ENCODE peak calls at places on chromosomes 16 and 17, in ten cellular contexts. Z is heart right ventricle, K is fibroblast of lung, H is pancreas, R is astrocyte of the spinal cord, Q is HFFc6, L is heart left ventricle, A is GM06990, C is A673, Y is WTC11. P is an unnamed sample.

GRCh38 chr16:81716478-81717210 is 62.4 kb upstream of the PLCG2 start:
- DNase-seq in Z (no peak), K (no peak), H (no peak), R (no peak), Q (no peak), L (no peak), A (no peak), C (no peak), Y (no peak), P (no peak)

GRCh38 chr16:88455610-88456355 is 2.7 kb downstream of the ZFPM1 start:
- DNase-seq in Z (no peak), K (peak), H (peak), R (no peak), Q (no peak), L (no peak), A (peak), C (peak), Y (peak), P (peak)

GRCh38 chr17:65474658-65475057 is 86.8 kb downstream of the AXIN2 start:
- DNase-seq in Z (no peak), K (no peak), H (no peak), R (no peak), Q (no peak), L (no peak), A (no peak), C (no peak), Y (no peak), P (no peak)

GRCh38 chr16:81403601-81404391 is 40.8 kb upstream of the CMIP start:
- DNase-seq in Z (peak), K (peak), H (peak), R (peak), Q (peak), L (peak), A (peak), C (peak), Y (peak), P (peak)

GRCh38 chr16:50207652-50208051 is 54.5 kb downstream of the TENT4B start:
- DNase-seq in Z (no peak), K (peak), H (no peak), R (peak), Q (peak), L (no peak), A (no peak), C (peak), Y (no peak), P (no peak)

GRCh38 chr17:38925263-38925995 is at the start of gene LASP1NB:
- DNase-seq in Z (peak), K (peak), H (no peak), R (peak), Q (no peak), L (no peak), A (no peak), C (no peak), Y (peak), P (no peak)

GRCh38 chr16:88691924-88692560 is 5.7 kb upstream of the SNAI3 start:
- DNase-seq in Z (no peak), K (no peak), H (no peak), R (no peak), Q (no peak), L (peak), A (no peak), C (no peak), Y (no peak), P (no peak)

GRCh38 chr17:57945999-57946797 is 9.0 kb downstream of the CUEDC1 start:
- DNase-seq in Z (no peak), K (peak), H (no peak), R (peak), Q (peak), L (no peak), A (no peak), C (no peak), Y (no peak), P (no peak)

GRCh38 chr17:77376795-77377751 is 236.3 kb downstream of the SEC14L1 start:
- DNase-seq in Z (no peak), K (peak), H (peak), R (no peak), Q (peak), L (no peak), A (no peak), C (no peak), Y (no peak), P (no peak)

GRCh38 chr16:88058817-88059216 is 107.6 kb downstream of the BANP start:
- DNase-seq in Z (no peak), K (no peak), H (no peak), R (no peak), Q (no peak), L (peak), A (no peak), C (no peak), Y (no peak), P (no peak)

GRCh38 chr16:81128726-81129524 is 32.7 kb upstream of the GCSH start:
- DNase-seq in Z (no peak), K (no peak), H (no peak), R (no peak), Q (no peak), L (no peak), A (no peak), C (no peak), Y (no peak), P (no peak)

GRCh38 chr16:58487566-58488351 is 12.2 kb upstream of the NDRG4 start:
- DNase-seq in Z (peak), K (peak), H (peak), R (peak), Q (peak), L (peak), A (peak), C (peak), Y (peak), P (peak)

GRCh38 chr16:48542020-48542473 is 67.9 kb downstream of the N4BP1 start:
- DNase-seq in Z (peak), K (peak), H (no peak), R (peak), Q (peak), L (peak), A (no peak), C (peak), Y (no peak), P (no peak)

GRCh38 chr16:9311303-9311954 is 220.0 kb downstream of the HAPSTR1 start:
- DNase-seq in Z (no peak), K (no peak), H (no peak), R (no peak), Q (no peak), L (no peak), A (no peak), C (peak), Y (peak), P (no peak)

GRCh38 chr17:42924891-42925290 is 24.3 kb downstream of the G6PC1 start:
- DNase-seq in Z (no peak), K (no peak), H (no peak), R (no peak), Q (no peak), L (no peak), A (no peak), C (no peak), Y (peak), P (no peak)

GRCh38 chr17:80408872-80409271 is 6.1 kb upstream of the ENDOV start:
- DNase-seq in Z (no peak), K (no peak), H (no peak), R (no peak), Q (no peak), L (no peak), A (no peak), C (no peak), Y (no peak), P (no peak)

GRCh38 chr17:82583720-82584234 is 64.2 kb downstream of the FOXK2 start:
- DNase-seq in Z (no peak), K (no peak), H (no peak), R (no peak), Q (no peak), L (no peak), A (no peak), C (no peak), Y (no peak), P (no peak)

GRCh38 chr16:13067648-13068047 is 166.2 kb downstream of the SHISA9 start:
- DNase-seq in Z (no peak), K (no peak), H (no peak), R (no peak), Q (no peak), L (no peak), A (no peak), C (no peak), Y (no peak), P (no peak)

GRCh38 chr16:85401917-85402766 is 211.0 kb upstream of the GSE1 start:
- DNase-seq in Z (no peak), K (no peak), H (peak), R (no peak), Q (no peak), L (peak), A (no peak), C (no peak), Y (peak), P (peak)

GRCh38 chr17:60887607-60888028 is 210.0 kb downstream of the BCAS3 start:
- DNase-seq in Z (no peak), K (no peak), H (no peak), R (no peak), Q (no peak), L (no peak), A (no peak), C (peak), Y (no peak), P (no peak)

GRCh38 chr16:19005561-19006445 is 22.1 kb downstream of the TMC7 start:
- DNase-seq in Z (peak), K (peak), H (no peak), R (peak), Q (no peak), L (peak), A (no peak), C (peak), Y (no peak), P (no peak)

GRCh38 chr17:80384078-80384960 is 30.6 kb upstream of the ENDOV start:
- DNase-seq in Z (no peak), K (no peak), H (no peak), R (no peak), Q (no peak), L (no peak), A (no peak), C (no peak), Y (no peak), P (no peak)

GRCh38 chr16:1770328-1771071 is 843 bp downstream of the NME3 start:
- DNase-seq in Z (peak), K (peak), H (peak), R (peak), Q (peak), L (no peak), A (peak), C (peak), Y (peak), P (peak)

GRCh38 chr17:73384926-73385325 is 73.1 kb upstream of the CDC42EP4 start:
- DNase-seq in Z (no peak), K (no peak), H (no peak), R (no peak), Q (no peak), L (no peak), A (no peak), C (no peak), Y (no peak), P (no peak)

GRCh38 chr17:47687748-47688147 is 6.2 kb upstream of the TBKBP1 start:
- DNase-seq in Z (no peak), K (no peak), H (no peak), R (no peak), Q (no peak), L (no peak), A (no peak), C (no peak), Y (peak), P (no peak)

GRCh38 chr16:64900029-64900428 is 221.8 kb downstream of the CDH11 start:
- DNase-seq in Z (no peak), K (no peak), H (no peak), R (no peak), Q (no peak), L (no peak), A (no peak), C (no peak), Y (no peak), P (no peak)

GRCh38 chr16:85514601-85515318 is 98.4 kb upstream of the GSE1 start:
- DNase-seq in Z (peak), K (peak), H (peak), R (peak), Q (peak), L (no peak), A (no peak), C (peak), Y (no peak), P (no peak)

GRCh38 chr16:29126057-29126494 is 141.2 kb downstream of the LAT start:
- DNase-seq in Z (no peak), K (no peak), H (no peak), R (no peak), Q (no peak), L (peak), A (no peak), C (no peak), Y (no peak), P (no peak)

DNA sequence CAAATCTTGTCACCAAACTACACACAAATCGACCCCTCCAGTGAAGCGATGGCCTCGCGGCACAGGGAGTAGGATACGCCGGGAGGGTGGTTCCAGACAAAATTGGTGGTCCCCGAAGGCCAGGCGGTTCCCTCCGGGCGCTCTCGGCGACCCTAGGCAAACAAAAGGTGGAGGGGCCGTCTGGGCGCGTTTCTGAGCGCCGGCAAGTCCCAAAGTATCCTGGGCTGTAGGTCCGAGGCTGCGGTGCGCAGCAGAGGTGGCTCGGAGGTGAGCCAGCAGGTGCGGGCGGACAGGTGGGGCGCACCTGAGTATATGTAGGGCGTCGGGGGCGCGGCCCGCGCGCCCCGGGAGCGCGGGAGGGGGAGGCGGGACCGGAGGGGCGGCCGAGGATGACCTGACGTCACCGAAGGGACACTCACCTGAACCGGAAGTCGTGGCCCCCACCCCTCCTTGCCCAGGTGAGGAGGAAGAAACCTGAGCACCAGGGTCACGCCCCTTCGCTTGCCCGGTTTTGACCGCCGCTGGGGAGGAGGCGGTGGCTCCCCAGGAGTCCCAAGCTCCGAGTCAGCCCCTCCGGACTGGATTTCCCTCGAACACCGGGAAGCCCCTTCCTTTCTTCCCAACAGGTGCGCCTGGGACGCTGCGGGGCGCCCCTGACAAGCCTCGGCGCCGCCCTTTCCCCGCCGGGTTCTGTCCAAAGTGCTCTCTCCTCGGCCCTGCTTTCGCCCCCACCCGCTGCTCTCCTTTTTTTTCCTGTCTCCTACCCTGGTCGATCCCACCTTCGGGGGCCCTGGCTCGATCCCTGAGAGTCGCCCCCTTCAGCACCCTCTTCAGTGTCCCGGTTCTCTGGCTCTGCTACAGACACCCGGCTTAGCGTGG is at the start of gene CLDN7:
- DNase-seq in Z (no peak), K (no peak), H (peak), R (no peak), Q (no peak), L (no peak), A (no peak), C (no peak), Y (peak), P (peak)
- TF ChIP-seq CTCF in Z (no peak), K (no peak), H (peak), R (no peak), Q (no peak), L (no peak), A (no peak), C (no peak), Y (no peak), P (no peak)

GRCh38 chr17:40062347-40063033 is at the start of gene THRA:
- DNase-seq in Z (peak), K (no peak), H (peak), R (peak), Q (no peak), L (peak), A (peak), C (peak), Y (peak), P (peak)
- TF ChIP-seq CTCF in Z (no peak), K (no peak), H (no peak), R (no peak), Q (no peak), L (no peak), A (no peak), C (no peak), Y (no peak), P (no peak)

GRCh38 chr16:352547-353403 is at the start of gene AXIN1:
- DNase-seq in Z (peak), K (peak), H (peak), R (peak), Q (peak), L (peak), A (peak), C (peak), Y (peak), P (peak)
- TF ChIP-seq CTCF in Z (peak), K (no peak), H (no peak), R (peak), Q (peak), L (peak), A (no peak), C (peak), Y (peak), P (no peak)

GRCh38 chr16:86834451-86835035 is 256.2 kb downstream of the FOXL1 start:
- DNase-seq in Z (peak), K (peak), H (no peak), R (peak), Q (peak), L (no peak), A (no peak), C (peak), Y (peak), P (no peak)
- TF ChIP-seq CTCF in Z (peak), K (no peak), H (no peak), R (peak), Q (peak), L (no peak), A (no peak), C (peak), Y (no peak), P (no peak)

GRCh38 chr17:75517277-75517865 is 1.0 kb downstream of the TSEN54 start:
- DNase-seq in Z (no peak), K (no peak), H (no peak), R (no peak), Q (no peak), L (no peak), A (peak), C (no peak), Y (no peak), P (no peak)

GRCh38 chr17:75516619-75517276 is 420 bp downstream of the TSEN54 start:
- DNase-seq in Z (peak), K (peak), H (peak), R (no peak), Q (no peak), L (peak), A (peak), C (peak), Y (peak), P (no peak)

GRCh38 chr17:75521290-75521689 is 4.2 kb upstream of the LLGL2 start:
- DNase-seq in Z (no peak), K (no peak), H (no peak), R (no peak), Q (no peak), L (no peak), A (no peak), C (no peak), Y (no peak), P (no peak)

GRCh38 chr17:75518201-75518600 is 1.9 kb downstream of the TSEN54 start:
- DNase-seq in Z (no peak), K (no peak), H (no peak), R (no peak), Q (no peak), L (no peak), A (no peak), C (no peak), Y (no peak), P (no peak)

GRCh38 chr17:75518983-75519540 is 2.7 kb downstream of the TSEN54 start:
- DNase-seq in Z (no peak), K (no peak), H (no peak), R (no peak), Q (no peak), L (no peak), A (no peak), C (no peak), Y (peak), P (no peak)
- TF ChIP-seq CTCF in Z (no peak), K (no peak), H (no peak), R (no peak), Q (no peak), L (no peak), A (no peak), C (no peak), Y (no peak), P (no peak)